ENCODE peak calls at places on chromosomes 16 and 17, in nine cellular contexts. K, S, B, G, O, I, H, T and N are unnamed samples.

GRCh38 chr16:3952342-3953131 is 72.0 kb upstream of the CREBBP start:
- DNase-seq in K (peak), S (no peak), B (no peak), G (peak), O (peak), I (peak), H (no peak), T (peak), N (no peak)

GRCh38 chr17:79981090-79981489 is 54.6 kb downstream of the TBC1D16 start:
- DNase-seq in K (no peak), S (no peak), B (no peak), G (no peak), O (no peak), I (peak), H (no peak), T (no peak), N (no peak)

GRCh38 chr17:57987582-57988300 is at the start of gene VEZF1:
- DNase-seq in K (peak), S (peak), B (peak), G (peak), O (peak), I (peak), H (peak), T (peak), N (peak)

GRCh38 chr16:58843675-58844074 is 109.6 kb upstream of the GOT2 start:
- DNase-seq in K (no peak), S (no peak), B (peak), G (no peak), O (no peak), I (peak), H (no peak), T (peak), N (peak)

GRCh38 chr17:16924701-16925440 is 47.0 kb downstream of the TNFRSF13B start:
- DNase-seq in K (no peak), S (no peak), B (no peak), G (no peak), O (no peak), I (no peak), H (no peak), T (no peak), N (no peak)

GRCh38 chr16:31130899-31131298 is 4.6 kb downstream of the PRSS8 start:
- DNase-seq in K (peak), S (no peak), B (no peak), G (no peak), O (peak), I (no peak), H (no peak), T (no peak), N (no peak)

GRCh38 chr17:57151798-57152197 is 66.8 kb downstream of the AKAP1 start:
- DNase-seq in K (no peak), S (no peak), B (no peak), G (no peak), O (no peak), I (no peak), H (no peak), T (no peak), N (no peak)

GRCh38 chr16:87947356-87948118 is 3.7 kb upstream of the BANP start:
- DNase-seq in K (no peak), S (no peak), B (no peak), G (no peak), O (peak), I (no peak), H (no peak), T (no peak), N (peak)

GRCh38 chr17:40179923-40180659 is 2.8 kb downstream of the RAPGEFL1 start:
- DNase-seq in K (no peak), S (no peak), B (no peak), G (no peak), O (no peak), I (no peak), H (no peak), T (peak), N (peak)

GRCh38 chr16:67547423-67548264 is 14.7 kb upstream of the CTCF start:
- DNase-seq in K (no peak), S (peak), B (no peak), G (no peak), O (peak), I (no peak), H (no peak), T (no peak), N (peak)